ENCODE peak calls at places on chromosomes 5 and 9, in eight cellular contexts. One of them, this sample, is unnamed.

GRCh38 chr9:133327834-133328484 is 8.0 kb downstream of the SURF6 start:
- DNase-seq in progenitor cell of endocrine pancreas: no peak
- DNase-seq in activated CD8-positive, alpha-beta T cell treated with anti-CD3 and anti-CD28 coated beads for 36 hours: no peak
- DNase-seq in GM13976: no peak
- DNase-seq in right atrium auricular region: no peak
- DNase-seq in brain microvascular endothelial cell: no peak
- DNase-seq in WTC11: no peak
- DNase-seq in spleen: peak; percentile 32
- DNase-seq in this sample: no peak

GRCh38 chr5:141437208-141437607 is 6.9 kb downstream of the PCDHGA12 start:
- DNase-seq in spleen: no peak
- DNase-seq in right atrium auricular region: no peak
- DNase-seq in activated CD8-positive, alpha-beta T cell treated with anti-CD3 and anti-CD28 coated beads for 36 hours: no peak
- DNase-seq in brain microvascular endothelial cell: no peak
- DNase-seq in progenitor cell of endocrine pancreas: no peak
- DNase-seq in GM13976: no peak
- DNase-seq in WTC11: no peak
- DNase-seq in this sample: no peak

GRCh38 chr5:89003563-89004036 is 120.6 kb upstream of the MEF2C start:
- DNase-seq in spleen: peak; percentile 73
- DNase-seq in progenitor cell of endocrine pancreas: no peak
- DNase-seq in right atrium auricular region: no peak
- DNase-seq in WTC11: no peak
- DNase-seq in activated CD8-positive, alpha-beta T cell treated with anti-CD3 and anti-CD28 coated beads for 36 hours: no peak
- DNase-seq in GM13976: no peak
- DNase-seq in brain microvascular endothelial cell: no peak
- DNase-seq in this sample: no peak

GRCh38 chr9:34498511-34498910 is 24.3 kb downstream of the ENHO start:
- DNase-seq in WTC11: no peak
- DNase-seq in progenitor cell of endocrine pancreas: no peak
- DNase-seq in activated CD8-positive, alpha-beta T cell treated with anti-CD3 and anti-CD28 coated beads for 36 hours: no peak
- DNase-seq in GM13976: no peak
- DNase-seq in spleen: peak; percentile 32
- DNase-seq in brain microvascular endothelial cell: no peak
- DNase-seq in right atrium auricular region: no peak
- DNase-seq in this sample: no peak

GRCh38 chr9:108526518-108526917 is 329.3 kb downstream of the ACTL7B start:
- DNase-seq in right atrium auricular region: no peak
- DNase-seq in spleen: no peak
- DNase-seq in brain microvascular endothelial cell: no peak
- DNase-seq in activated CD8-positive, alpha-beta T cell treated with anti-CD3 and anti-CD28 coated beads for 36 hours: no peak
- DNase-seq in WTC11: no peak
- DNase-seq in GM13976: no peak
- DNase-seq in progenitor cell of endocrine pancreas: no peak
- DNase-seq in this sample: no peak

GRCh38 chr5:134521831-134522230 is 3.6 kb upstream of the JADE2 start:
- DNase-seq in GM13976: no peak
- DNase-seq in activated CD8-positive, alpha-beta T cell treated with anti-CD3 and anti-CD28 coated beads for 36 hours: no peak
- DNase-seq in spleen: no peak
- DNase-seq in right atrium auricular region: no peak
- DNase-seq in WTC11: no peak
- DNase-seq in progenitor cell of endocrine pancreas: no peak
- DNase-seq in brain microvascular endothelial cell: no peak
- DNase-seq in this sample: no peak

GRCh38 chr9:5621327-5621726 is 7.6 kb upstream of the RIC1 start:
- DNase-seq in right atrium auricular region: no peak
- DNase-seq in spleen: no peak
- DNase-seq in activated CD8-positive, alpha-beta T cell treated with anti-CD3 and anti-CD28 coated beads for 36 hours: no peak
- DNase-seq in brain microvascular endothelial cell: peak; percentile 84
- DNase-seq in progenitor cell of endocrine pancreas: no peak
- DNase-seq in GM13976: no peak
- DNase-seq in WTC11: no peak
- DNase-seq in this sample: no peak

GRCh38 chr5:10145922-10146321 is 103.8 kb downstream of the ATPSCKMT start:
- DNase-seq in progenitor cell of endocrine pancreas: no peak
- DNase-seq in brain microvascular endothelial cell: peak; percentile 46
- DNase-seq in activated CD8-positive, alpha-beta T cell treated with anti-CD3 and anti-CD28 coated beads for 36 hours: no peak
- DNase-seq in spleen: no peak
- DNase-seq in right atrium auricular region: no peak
- DNase-seq in GM13976: no peak
- DNase-seq in WTC11: no peak
- DNase-seq in this sample: no peak

GRCh38 chr5:52710310-52710971 is 77.3 kb upstream of the ITGA1 start:
- DNase-seq in brain microvascular endothelial cell: no peak
- DNase-seq in WTC11: no peak
- DNase-seq in spleen: no peak
- DNase-seq in progenitor cell of endocrine pancreas: no peak
- DNase-seq in right atrium auricular region: no peak
- DNase-seq in GM13976: no peak
- DNase-seq in activated CD8-positive, alpha-beta T cell treated with anti-CD3 and anti-CD28 coated beads for 36 hours: no peak
- DNase-seq in this sample: no peak

GRCh38 chr9:38008168-38009034 is 60.6 kb downstream of the SHB start:
- DNase-seq in spleen: no peak
- DNase-seq in GM13976: peak; percentile 82
- DNase-seq in brain microvascular endothelial cell: peak; percentile 94
- DNase-seq in WTC11: peak; percentile 34
- DNase-seq in progenitor cell of endocrine pancreas: no peak
- DNase-seq in activated CD8-positive, alpha-beta T cell treated with anti-CD3 and anti-CD28 coated beads for 36 hours: peak; percentile 90
- DNase-seq in right atrium auricular region: no peak
- DNase-seq in this sample: peak; percentile 76

GRCh38 chr5:120239076-120239475 is 225.0 kb upstream of the PRR16 start:
- DNase-seq in brain microvascular endothelial cell: no peak
- DNase-seq in spleen: no peak
- DNase-seq in right atrium auricular region: no peak
- DNase-seq in GM13976: no peak
- DNase-seq in progenitor cell of endocrine pancreas: no peak
- DNase-seq in activated CD8-positive, alpha-beta T cell treated with anti-CD3 and anti-CD28 coated beads for 36 hours: no peak
- DNase-seq in WTC11: no peak
- DNase-seq in this sample: no peak

GRCh38 chr5:53027913-53028312 is 38.8 kb downstream of the ITGA2 start:
- DNase-seq in WTC11: no peak
- DNase-seq in GM13976: no peak
- DNase-seq in activated CD8-positive, alpha-beta T cell treated with anti-CD3 and anti-CD28 coated beads for 36 hours: no peak
- DNase-seq in progenitor cell of endocrine pancreas: no peak
- DNase-seq in right atrium auricular region: no peak
- DNase-seq in spleen: no peak
- DNase-seq in brain microvascular endothelial cell: peak; percentile 62
- DNase-seq in this sample: no peak

GRCh38 chr5:150311015-150311692 is 8.4 kb upstream of the ARSI start:
- DNase-seq in WTC11: no peak
- DNase-seq in right atrium auricular region: no peak
- DNase-seq in brain microvascular endothelial cell: no peak
- DNase-seq in activated CD8-positive, alpha-beta T cell treated with anti-CD3 and anti-CD28 coated beads for 36 hours: no peak
- DNase-seq in GM13976: no peak
- DNase-seq in progenitor cell of endocrine pancreas: no peak
- DNase-seq in spleen: no peak
- DNase-seq in this sample: no peak

GRCh38 chr9:119688547-119688946 is 319.3 kb upstream of the BRINP1 start:
- DNase-seq in activated CD8-positive, alpha-beta T cell treated with anti-CD3 and anti-CD28 coated beads for 36 hours: no peak
- DNase-seq in spleen: no peak
- DNase-seq in brain microvascular endothelial cell: no peak
- DNase-seq in GM13976: no peak
- DNase-seq in right atrium auricular region: no peak
- DNase-seq in WTC11: no peak
- DNase-seq in progenitor cell of endocrine pancreas: no peak
- DNase-seq in this sample: no peak

GRCh38 chr5:172901012-172901780 is 58.0 kb upstream of the RPL26L1 start:
- DNase-seq in spleen: no peak
- DNase-seq in brain microvascular endothelial cell: peak; percentile 94
- DNase-seq in WTC11: no peak
- DNase-seq in GM13976: no peak
- DNase-seq in right atrium auricular region: peak; percentile 92
- DNase-seq in activated CD8-positive, alpha-beta T cell treated with anti-CD3 and anti-CD28 coated beads for 36 hours: no peak
- DNase-seq in progenitor cell of endocrine pancreas: no peak
- DNase-seq in this sample: no peak

GRCh38 chr9:94773655-94774054 is 47.2 kb downstream of the AOPEP start:
- DNase-seq in brain microvascular endothelial cell: no peak
- DNase-seq in right atrium auricular region: no peak
- DNase-seq in GM13976: no peak
- DNase-seq in spleen: no peak
- DNase-seq in WTC11: no peak
- DNase-seq in progenitor cell of endocrine pancreas: no peak
- DNase-seq in activated CD8-positive, alpha-beta T cell treated with anti-CD3 and anti-CD28 coated beads for 36 hours: no peak
- DNase-seq in this sample: no peak

GRCh38 chr5:102958481-102959011 is 161.4 kb downstream of the GIN1 start:
- DNase-seq in right atrium auricular region: no peak
- DNase-seq in WTC11: no peak
- DNase-seq in progenitor cell of endocrine pancreas: no peak
- DNase-seq in brain microvascular endothelial cell: peak; percentile 46
- DNase-seq in GM13976: no peak
- DNase-seq in activated CD8-positive, alpha-beta T cell treated with anti-CD3 and anti-CD28 coated beads for 36 hours: no peak
- DNase-seq in spleen: no peak
- DNase-seq in this sample: no peak

GRCh38 chr5:151202381-151203139 is 21.3 kb downstream of the CCDC69 start:
- DNase-seq in spleen: no peak
- DNase-seq in WTC11: no peak
- DNase-seq in brain microvascular endothelial cell: peak; percentile 40
- DNase-seq in GM13976: no peak
- DNase-seq in right atrium auricular region: no peak
- DNase-seq in activated CD8-positive, alpha-beta T cell treated with anti-CD3 and anti-CD28 coated beads for 36 hours: peak; percentile 70
- DNase-seq in progenitor cell of endocrine pancreas: no peak
- DNase-seq in this sample: no peak

GRCh38 chr9:98549401-98549800 is 159.3 kb downstream of the GABBR2 start:
- DNase-seq in right atrium auricular region: peak; percentile 23
- DNase-seq in GM13976: no peak
- DNase-seq in progenitor cell of endocrine pancreas: no peak
- DNase-seq in activated CD8-positive, alpha-beta T cell treated with anti-CD3 and anti-CD28 coated beads for 36 hours: no peak
- DNase-seq in spleen: no peak
- DNase-seq in WTC11: no peak
- DNase-seq in brain microvascular endothelial cell: no peak
- DNase-seq in this sample: no peak

GRCh38 chr9:21817176-21817575 is 14.7 kb downstream of the MTAP start:
- DNase-seq in spleen: no peak
- DNase-seq in GM13976: no peak
- DNase-seq in right atrium auricular region: no peak
- DNase-seq in WTC11: no peak
- DNase-seq in progenitor cell of endocrine pancreas: no peak
- DNase-seq in brain microvascular endothelial cell: peak; percentile 35
- DNase-seq in activated CD8-positive, alpha-beta T cell treated with anti-CD3 and anti-CD28 coated beads for 36 hours: no peak
- DNase-seq in this sample: no peak

GRCh38 chr9:33130961-33131360 is 36.2 kb downstream of the B4GALT1 start:
- DNase-seq in activated CD8-positive, alpha-beta T cell treated with anti-CD3 and anti-CD28 coated beads for 36 hours: no peak
- DNase-seq in spleen: peak; percentile 67
- DNase-seq in brain microvascular endothelial cell: no peak
- DNase-seq in progenitor cell of endocrine pancreas: no peak
- DNase-seq in WTC11: no peak
- DNase-seq in GM13976: no peak
- DNase-seq in right atrium auricular region: no peak
- DNase-seq in this sample: no peak

GRCh38 chr9:134170525-134171315 is 6.4 kb upstream of the RNU6ATAC start:
- DNase-seq in GM13976: no peak
- DNase-seq in right atrium auricular region: no peak
- DNase-seq in spleen: no peak
- DNase-seq in activated CD8-positive, alpha-beta T cell treated with anti-CD3 and anti-CD28 coated beads for 36 hours: no peak
- DNase-seq in WTC11: no peak
- DNase-seq in progenitor cell of endocrine pancreas: no peak
- DNase-seq in brain microvascular endothelial cell: no peak
- DNase-seq in this sample: no peak

GRCh38 chr5:9536717-9537116 is 9.2 kb downstream of the SEMA5A start:
- DNase-seq in spleen: no peak
- DNase-seq in right atrium auricular region: no peak
- DNase-seq in activated CD8-positive, alpha-beta T cell treated with anti-CD3 and anti-CD28 coated beads for 36 hours: no peak
- DNase-seq in progenitor cell of endocrine pancreas: no peak
- DNase-seq in GM13976: no peak
- DNase-seq in WTC11: no peak
- DNase-seq in brain microvascular endothelial cell: no peak
- DNase-seq in this sample: no peak

GRCh38 chr5:177497297-177498012 is at the start of gene PDLIM7:
- DNase-seq in progenitor cell of endocrine pancreas: peak; percentile 97
- DNase-seq in GM13976: peak; percentile 98
- DNase-seq in brain microvascular endothelial cell: peak; percentile 92
- DNase-seq in right atrium auricular region: peak; percentile 97
- DNase-seq in spleen: peak; percentile 98
- DNase-seq in activated CD8-positive, alpha-beta T cell treated with anti-CD3 and anti-CD28 coated beads for 36 hours: peak; percentile 97
- DNase-seq in WTC11: peak; percentile 97
- DNase-seq in this sample: peak; percentile 97
- TF ChIP-seq CTCF in progenitor cell of endocrine pancreas: peak; percentile 18
- TF ChIP-seq CTCF in GM13976: no peak
- TF ChIP-seq CTCF in brain microvascular endothelial cell: peak; percentile 18
- TF ChIP-seq CTCF in right atrium auricular region: peak; percentile 30
- TF ChIP-seq CTCF in spleen: no peak
- TF ChIP-seq CTCF in activated CD8-positive, alpha-beta T cell treated with anti-CD3 and anti-CD28 coated beads for 36 hours: no peak
- TF ChIP-seq CTCF in WTC11: no peak
- TF ChIP-seq CTCF in this sample: no peak

GRCh38 chr5:115169392-115170127 is at the start of gene TRIM36:
- DNase-seq in activated CD8-positive, alpha-beta T cell treated with anti-CD3 and anti-CD28 coated beads for 36 hours: peak; percentile 94
- DNase-seq in GM13976: peak; percentile 95
- DNase-seq in progenitor cell of endocrine pancreas: peak; percentile 92
- DNase-seq in brain microvascular endothelial cell: peak; percentile 84
- DNase-seq in spleen: peak; percentile 97
- DNase-seq in right atrium auricular region: peak; percentile 86
- DNase-seq in WTC11: peak; percentile 97
- DNase-seq in this sample: peak; percentile 97
- TF ChIP-seq CTCF in activated CD8-positive, alpha-beta T cell treated with anti-CD3 and anti-CD28 coated beads for 36 hours: no peak
- TF ChIP-seq CTCF in GM13976: no peak
- TF ChIP-seq CTCF in progenitor cell of endocrine pancreas: peak; percentile 18
- TF ChIP-seq CTCF in brain microvascular endothelial cell: peak; percentile 28
- TF ChIP-seq CTCF in spleen: peak; percentile 23
- TF ChIP-seq CTCF in right atrium auricular region: no peak
- TF ChIP-seq CTCF in WTC11: no peak
- TF ChIP-seq CTCF in this sample: no peak

DNA sequence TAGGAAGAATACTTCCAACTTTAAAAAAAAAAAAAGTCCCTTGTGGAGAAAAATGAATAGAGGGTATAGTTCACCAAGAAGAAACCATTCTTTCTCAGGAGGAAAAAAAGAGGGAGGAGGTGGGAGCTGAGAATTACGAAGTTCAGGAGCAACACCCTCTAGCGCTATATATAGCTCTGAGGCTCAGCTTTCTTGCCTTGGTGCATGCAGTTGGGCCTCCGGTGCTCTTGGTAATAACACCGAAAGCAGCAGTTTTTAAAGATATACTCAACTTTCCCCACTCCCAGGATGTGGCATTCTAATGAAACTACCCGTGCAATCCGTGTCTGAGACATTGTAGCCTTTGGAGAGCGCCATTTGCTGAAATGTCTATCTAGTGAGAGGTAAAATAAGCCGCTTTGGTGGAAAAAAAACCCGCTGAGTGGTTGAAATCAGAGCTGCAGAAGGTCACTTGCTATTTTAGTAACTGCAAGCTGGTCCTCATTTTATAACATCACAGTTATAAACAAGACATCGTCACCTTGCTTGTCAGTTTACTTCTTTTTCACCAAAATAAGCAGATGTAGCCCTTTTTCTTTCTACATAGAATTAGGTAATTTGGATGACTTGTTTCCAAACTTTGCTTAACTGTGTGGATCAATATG is 156.4 kb downstream of the RORB start:
- DNase-seq in progenitor cell of endocrine pancreas: no peak
- DNase-seq in spleen: no peak
- DNase-seq in brain microvascular endothelial cell: no peak
- DNase-seq in right atrium auricular region: no peak
- DNase-seq in activated CD8-positive, alpha-beta T cell treated with anti-CD3 and anti-CD28 coated beads for 36 hours: no peak
- DNase-seq in GM13976: no peak
- DNase-seq in WTC11: no peak
- DNase-seq in this sample: no peak
- TF ChIP-seq CTCF in progenitor cell of endocrine pancreas: no peak
- TF ChIP-seq CTCF in spleen: no peak
- TF ChIP-seq CTCF in brain microvascular endothelial cell: no peak
- TF ChIP-seq CTCF in right atrium auricular region: no peak
- TF ChIP-seq CTCF in activated CD8-positive, alpha-beta T cell treated with anti-CD3 and anti-CD28 coated beads for 36 hours: no peak
- TF ChIP-seq CTCF in GM13976: no peak
- TF ChIP-seq CTCF in WTC11: no peak
- TF ChIP-seq CTCF in this sample: no peak

GRCh38 chr9:136486823-136487620 is 4.2 kb upstream of the SEC16A start:
- DNase-seq in GM13976: no peak
- DNase-seq in WTC11: no peak
- DNase-seq in progenitor cell of endocrine pancreas: no peak
- DNase-seq in spleen: no peak
- DNase-seq in right atrium auricular region: no peak
- DNase-seq in activated CD8-positive, alpha-beta T cell treated with anti-CD3 and anti-CD28 coated beads for 36 hours: no peak
- DNase-seq in brain microvascular endothelial cell: no peak
- DNase-seq in this sample: no peak
- TF ChIP-seq CTCF in GM13976: no peak
- TF ChIP-seq CTCF in WTC11: no peak
- TF ChIP-seq CTCF in progenitor cell of endocrine pancreas: no peak
- TF ChIP-seq CTCF in spleen: no peak
- TF ChIP-seq CTCF in right atrium auricular region: no peak
- TF ChIP-seq CTCF in activated CD8-positive, alpha-beta T cell treated with anti-CD3 and anti-CD28 coated beads for 36 hours: no peak
- TF ChIP-seq CTCF in brain microvascular endothelial cell: no peak
- TF ChIP-seq CTCF in this sample: no peak

This sample was measured in Peyer's patch.